ENCODE peak calls at places on chromosomes 12 and 14, in eight cellular contexts. B is HL-60, H is sigmoid colon, P is pancreas, M is lower lobe of right lung, D is fibroblast of lung, A is cardiac muscle cell, L is heart left ventricle. O is an unnamed sample.

GRCh38 chr12:105317942-105318614 is 12.4 kb upstream of the C12orf75 start:
- DNase-seq in M (no peak), P (no peak), H (no peak), L (no peak), A (no peak), B (no peak), D (peak; percentile 84), O (no peak)

GRCh38 chr12:118986043-118986442 is 4.7 kb downstream of the SRRM4 start:
- DNase-seq in M (no peak), L (no peak), P (no peak), H (no peak), D (no peak), B (no peak), A (no peak), O (no peak)

GRCh38 chr14:56118611-56119181 is 485 bp downstream of the PELI2 start:
- DNase-seq in D (no peak), M (peak; percentile 70), L (peak; percentile 56), B (no peak), P (peak; percentile 85), A (no peak), H (peak; percentile 71), O (no peak)

GRCh38 chr12:34400986-34401658 is 378.8 kb downstream of the ALG10 start:
- DNase-seq in M (peak; percentile 34), L (peak; percentile 5), D (no peak), H (peak; percentile 32), P (peak; percentile 49), B (no peak), A (no peak), O (no peak)

GRCh38 chr14:37019488-37019887 is 152.9 kb downstream of the SLC25A21 start:
- DNase-seq in D (no peak), P (no peak), L (no peak), A (no peak), B (no peak), H (no peak), M (no peak), O (no peak)

GRCh38 chr12:6767592-6768384 is 1.6 kb downstream of the PTMS start:
- DNase-seq in P (no peak), H (no peak), A (peak; percentile 51), M (no peak), B (no peak), D (peak; percentile 36), L (no peak), O (peak; percentile 19)

GRCh38 chr12:49296034-49296835 is 1.3 kb downstream of the PRPH start:
- DNase-seq in P (peak; percentile 87), L (peak; percentile 25), A (peak; percentile 57), B (no peak), H (peak; percentile 57), M (peak; percentile 68), D (no peak), O (no peak)

GRCh38 chr14:94423465-94424056 is 29.0 kb downstream of the SERPINA11 start:
- DNase-seq in M (peak; percentile 84), B (peak; percentile 17), D (peak; percentile 55), H (peak; percentile 76), P (peak; percentile 89), L (peak; percentile 49), A (peak; percentile 87), O (peak; percentile 37)

GRCh38 chr14:27391331-27391730 is 793.5 kb upstream of the NOVA1 start:
- DNase-seq in L (no peak), M (no peak), P (no peak), H (no peak), A (no peak), B (no peak), D (peak; percentile 77), O (no peak)

GRCh38 chr14:69571449-69571878 is 3.2 kb downstream of the CCDC177 start:
- DNase-seq in B (no peak), P (peak; percentile 61), M (no peak), L (no peak), A (no peak), D (no peak), H (no peak), O (no peak)
- H3K27ac ChIP-seq in B (no peak overlapping the region), P (no peak overlapping the region), M (no peak overlapping the region), L (no peak overlapping the region), A (no peak overlapping the region), D (no peak overlapping the region), H (no peak overlapping the region), O (no peak overlapping the region)

DNA sequence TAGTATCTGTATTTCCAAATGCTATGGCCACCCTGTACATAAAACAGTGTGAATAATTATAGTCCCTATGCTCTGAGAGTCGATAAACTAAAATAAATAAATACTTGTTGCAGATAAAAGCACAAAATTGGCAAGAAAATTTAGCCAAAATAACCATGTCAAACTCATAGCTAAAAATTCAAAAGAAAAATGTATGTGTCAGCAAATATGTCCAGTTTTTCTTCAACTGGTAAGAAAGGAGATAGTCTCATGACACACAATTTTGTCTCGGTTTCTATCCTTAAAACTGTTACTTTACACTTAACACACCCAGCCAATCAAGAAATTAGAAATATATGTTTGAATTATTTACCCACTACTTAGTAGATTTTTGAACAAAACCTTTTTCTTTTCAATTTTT is 145.6 kb upstream of the FSCB start:
- DNase-seq in D (no peak), A (no peak), H (no peak), B (no peak), M (no peak), L (no peak), P (no peak), O (no peak)
- TF ChIP-seq CTCF in D (no peak), A (no peak), H (no peak), B (no peak), M (no peak), L (no peak), P (no peak), O (no peak)

GRCh38 chr14:52693532-52693931 is 1.8 kb downstream of the ERO1A start:
- DNase-seq in B (no peak), P (no peak), A (no peak), M (no peak), L (no peak), H (no peak), D (no peak), O (no peak)
- H3K4me3 ChIP-seq in B (no peak overlapping the region), P (peak overlapping the region; percentile 84), A (no peak overlapping the region), M (no peak overlapping the region), L (no peak overlapping the region), H (no peak overlapping the region), D (peak overlapping the region; percentile 83), O (peak overlapping the region; percentile 57)

GRCh38 chr12:107607464-107608392 is 77.9 kb upstream of the PWP1 start:
- DNase-seq in D (peak; percentile 57), P (peak; percentile 94), H (peak; percentile 83), L (peak; percentile 75), A (peak; percentile 91), M (peak; percentile 85), B (peak; percentile 20), O (peak; percentile 55)
- H3K27ac ChIP-seq in D (no peak overlapping the region), P (no peak overlapping the region), H (no peak overlapping the region), L (no peak overlapping the region), A (no peak overlapping the region), M (no peak overlapping the region), B (no peak overlapping the region), O (no peak overlapping the region)

GRCh38 chr12:66352197-66352596 is 49.9 kb downstream of the HELB start:
- DNase-seq in A (peak; percentile 32), D (peak; percentile 4), P (no peak), B (peak; percentile 25), H (no peak), L (no peak), M (no peak), O (no peak)
- TF ChIP-seq CTCF in A (peak; percentile 20), D (peak; percentile 24), P (no peak), B (peak; percentile 48), H (no peak), L (no peak), M (no peak), O (peak; percentile 36)

GRCh38 chr12:69350777-69351176 is 2.6 kb downstream of the LYZ start:
- DNase-seq in P (no peak), B (no peak), H (no peak), L (no peak), D (no peak), M (no peak), A (no peak), O (no peak)
- H3K4me3 ChIP-seq in P (peak overlapping the region; percentile 23), B (peak overlapping the region; percentile 73), H (no peak overlapping the region), L (no peak overlapping the region), D (no peak overlapping the region), M (peak overlapping the region; percentile 41), A (no peak overlapping the region), O (no peak overlapping the region)

DNA sequence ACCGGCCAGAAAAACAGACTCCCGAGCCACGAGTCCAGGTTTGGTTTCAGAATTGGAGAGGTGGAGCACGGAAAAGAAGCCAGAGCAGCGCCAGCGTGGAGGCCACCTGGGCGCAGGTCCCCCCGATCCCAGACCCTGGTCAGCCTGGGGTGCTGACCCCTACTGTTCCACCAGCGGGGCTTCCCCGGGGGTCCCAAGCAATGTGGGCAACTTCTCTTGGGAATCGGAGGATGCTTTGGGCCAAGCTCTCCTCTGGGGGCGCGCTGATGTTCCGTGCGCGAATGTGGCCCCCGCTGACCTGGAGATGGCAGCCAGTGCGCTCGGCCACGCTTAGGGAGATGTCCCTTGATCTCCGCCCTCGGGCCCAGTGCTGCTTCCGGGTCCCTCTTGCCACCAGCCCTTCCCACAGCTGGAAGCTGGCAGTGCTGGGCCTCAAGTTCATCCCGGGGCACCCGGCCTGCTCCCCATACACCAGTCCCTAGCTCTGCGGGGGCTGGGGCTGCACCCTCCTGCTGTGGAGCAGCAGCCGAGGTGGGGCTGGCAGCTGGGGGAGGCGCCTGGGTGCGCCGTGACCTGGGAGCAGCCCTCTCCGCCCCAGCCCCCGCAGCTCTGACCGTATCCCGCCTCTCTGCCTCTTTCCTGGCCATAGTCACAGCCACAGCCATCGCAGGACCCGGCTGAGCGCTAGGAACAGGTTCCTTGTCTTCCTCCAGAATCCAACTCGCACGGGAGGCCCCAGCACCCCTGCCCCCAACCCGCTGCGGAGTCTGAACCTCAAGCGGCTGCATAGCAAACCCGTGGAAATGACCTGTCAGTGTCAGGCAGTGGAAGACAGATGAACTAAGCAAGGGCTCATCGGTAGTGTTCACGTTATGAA is 91.2 kb downstream of the RCOR1 start:
- DNase-seq in P (peak; percentile 61), D (no peak), H (no peak), A (no peak), M (no peak), L (no peak), B (no peak), O (no peak)
- H3K27ac ChIP-seq in P (peak overlapping the region; percentile 56), D (no peak overlapping the region), H (no peak overlapping the region), A (no peak overlapping the region), M (no peak overlapping the region), L (no peak overlapping the region), B (no peak overlapping the region), O (no peak overlapping the region)

GRCh38 chr12:17642340-17642650 is 447.7 kb downstream of the RERGL start:
- DNase-seq in B (no peak), M (no peak), A (no peak), D (no peak), H (no peak), L (no peak), P (no peak), O (no peak)
- TF ChIP-seq CTCF in B (no peak), M (no peak), A (no peak), D (no peak), H (no peak), L (no peak), P (no peak), O (no peak)